ENCODE peak calls at places on chromosomes 6 and 20, in eight cellular contexts. I is stimulated activated CD8-positive, alpha-beta memory T cell treated with anti-CD3 and anti-CD28 coated beads, Interleukin-15, amount 100 ng/mL, for 1 hour; K is effector CD4-positive, alpha-beta T cell; F is stimulated activated naive CD4-positive, alpha-beta T cell treated with Interleukin-2 at 50 U/mL for 16 hours; X is kidney tubule cell; A is AG09319; Z is HEK293T; L is ascending aorta. G is an unnamed sample.

GRCh38 chr20:49186535-49187329 is 1.4 kb downstream of the STAU1 start:
- DNase-seq in I (peak; percentile 44), K (peak; percentile 57), F (peak; percentile 63), X (peak; percentile 56), A (no peak), Z (peak; percentile 36), L (no peak), G (peak; percentile 13)

GRCh38 chr20:21302645-21303060 is 478 bp upstream of the XRN2 start:
- DNase-seq in I (no peak), K (no peak), F (no peak), X (no peak), A (no peak), Z (no peak), L (no peak), G (no peak)

GRCh38 chr20:56776345-56776744 is 147.2 kb downstream of the TFAP2C start:
- DNase-seq in I (no peak), K (no peak), F (no peak), X (no peak), A (no peak), Z (no peak), L (no peak), G (no peak)

GRCh38 chr6:16533721-16534136 is 227.5 kb downstream of the ATXN1 start:
- DNase-seq in I (no peak), K (no peak), F (no peak), X (no peak), A (no peak), Z (no peak), L (no peak), G (no peak)

GRCh38 chr6:147759088-147759487 is 250.6 kb downstream of the SAMD5 start:
- DNase-seq in I (no peak), K (no peak), F (no peak), X (no peak), A (peak; percentile 2), Z (no peak), L (no peak), G (no peak)

GRCh38 chr6:12602951-12603710 is 113.4 kb upstream of the PHACTR1 start:
- DNase-seq in I (no peak), K (no peak), F (no peak), X (peak; percentile 72), A (peak; percentile 52), Z (peak; percentile 30), L (no peak), G (peak; percentile 12)

GRCh38 chr6:95545691-95546090 is 31.6 kb upstream of the MANEA start:
- DNase-seq in I (no peak), K (no peak), F (no peak), X (no peak), A (no peak), Z (no peak), L (no peak), G (no peak)

GRCh38 chr20:62088258-62089127 is 22.8 kb upstream of the TAF4 start:
- DNase-seq in I (no peak), K (no peak), F (no peak), X (peak; percentile 78), A (peak; percentile 29), Z (no peak), L (no peak), G (no peak)

GRCh38 chr6:155126727-155127439 is 131.8 kb downstream of the TIAM2 start:
- DNase-seq in I (no peak), K (no peak), F (peak; percentile 62), X (peak; percentile 91), A (no peak), Z (no peak), L (no peak), G (no peak)

GRCh38 chr6:43954311-43955131 is 172.7 kb downstream of the MRPL14 start:
- DNase-seq in I (no peak), K (no peak), F (no peak), X (no peak), A (no peak), Z (no peak), L (no peak), G (no peak)

GRCh38 chr6:125950293-125950692 is 6.3 kb upstream of the HINT3 start:
- DNase-seq in I (no peak), K (no peak), F (peak; percentile 19), X (no peak), A (no peak), Z (no peak), L (no peak), G (no peak)

GRCh38 chr20:208937-209566 is 18.0 kb upstream of the DEFB129 start:
- DNase-seq in I (no peak), K (no peak), F (no peak), X (peak; percentile 66), A (peak; percentile 35), Z (peak; percentile 40), L (no peak), G (peak; percentile 10)

GRCh38 chr20:16410626-16411025 is 162.6 kb downstream of the KIF16B start:
- DNase-seq in I (no peak), K (no peak), F (no peak), X (no peak), A (no peak), Z (no peak), L (no peak), G (no peak)

GRCh38 chr6:5398530-5398929 is 137.2 kb downstream of the FARS2 start:
- DNase-seq in I (no peak), K (no peak), F (peak; percentile 2), X (peak; percentile 47), A (no peak), Z (peak; percentile 14), L (no peak), G (no peak)

GRCh38 chr6:22399693-22400092 is 102.9 kb upstream of the PRL start:
- DNase-seq in I (no peak), K (no peak), F (no peak), X (peak; percentile 67), A (no peak), Z (peak; percentile 5), L (no peak), G (peak; percentile 20)

GRCh38 chr20:32626407-32626806 is 41.3 kb upstream of the NOL4L start:
- DNase-seq in I (no peak), K (no peak), F (no peak), X (no peak), A (no peak), Z (no peak), L (no peak), G (no peak)

GRCh38 chr6:7190791-7191190 is 83.0 kb downstream of the RREB1 start:
- DNase-seq in I (no peak), K (no peak), F (no peak), X (no peak), A (no peak), Z (no peak), L (no peak), G (no peak)

G was measured in BE2C.